ENCODE peak calls at places on chromosomes 13 and 19, in eight cellular contexts. One of them, this sample, is unnamed.

GRCh38 chr13:111139874-111140561 is 24.9 kb downstream of the ARHGEF7 start:
- DNase-seq in EL: no peak
- DNase-seq in kidney tubule cell: no peak
- DNase-seq in AG04449: no peak
- DNase-seq in activated CD4-positive, alpha-beta T cell treated with anti-CD3 and anti-CD28 coated beads, Interleukin-2, amount 10 ng/mL, durations not matched to agents 7 days and 5 days: no peak
- DNase-seq in CD4-positive, CD25-positive, alpha-beta regulatory T cell: no peak
- DNase-seq in activated T-cell treated with anti-CD3 and anti-CD28 coated beads for 48 hours: no peak
- DNase-seq in cardiac muscle cell: no peak
- DNase-seq in this sample: no peak

GRCh38 chr19:12670159-12670928 is 3.7 kb downstream of the WDR83 start:
- DNase-seq in kidney tubule cell: no peak
- DNase-seq in EL: no peak
- DNase-seq in activated T-cell treated with anti-CD3 and anti-CD28 coated beads for 48 hours: no peak
- DNase-seq in cardiac muscle cell: no peak
- DNase-seq in activated CD4-positive, alpha-beta T cell treated with anti-CD3 and anti-CD28 coated beads, Interleukin-2, amount 10 ng/mL, durations not matched to agents 7 days and 5 days: no peak
- DNase-seq in AG04449: no peak
- DNase-seq in CD4-positive, CD25-positive, alpha-beta regulatory T cell: no peak
- DNase-seq in this sample: no peak

GRCh38 chr13:20721454-20722357 is 18.2 kb downstream of the IL17D start:
- DNase-seq in kidney tubule cell: peak
- DNase-seq in activated T-cell treated with anti-CD3 and anti-CD28 coated beads for 48 hours: peak
- DNase-seq in EL: peak
- DNase-seq in cardiac muscle cell: peak
- DNase-seq in AG04449: no peak
- DNase-seq in activated CD4-positive, alpha-beta T cell treated with anti-CD3 and anti-CD28 coated beads, Interleukin-2, amount 10 ng/mL, durations not matched to agents 7 days and 5 days: no peak
- DNase-seq in CD4-positive, CD25-positive, alpha-beta regulatory T cell: no peak
- DNase-seq in this sample: peak

GRCh38 chr19:46288896-46289588 is 7.8 kb upstream of the HIF3A start:
- DNase-seq in activated T-cell treated with anti-CD3 and anti-CD28 coated beads for 48 hours: no peak
- DNase-seq in activated CD4-positive, alpha-beta T cell treated with anti-CD3 and anti-CD28 coated beads, Interleukin-2, amount 10 ng/mL, durations not matched to agents 7 days and 5 days: no peak
- DNase-seq in EL: peak
- DNase-seq in kidney tubule cell: peak
- DNase-seq in cardiac muscle cell: peak
- DNase-seq in AG04449: no peak
- DNase-seq in CD4-positive, CD25-positive, alpha-beta regulatory T cell: no peak
- DNase-seq in this sample: peak

GRCh38 chr13:113196970-113197737 is 11.3 kb downstream of the PCID2 start:
- DNase-seq in CD4-positive, CD25-positive, alpha-beta regulatory T cell: no peak
- DNase-seq in cardiac muscle cell: no peak
- DNase-seq in kidney tubule cell: no peak
- DNase-seq in AG04449: no peak
- DNase-seq in EL: no peak
- DNase-seq in activated T-cell treated with anti-CD3 and anti-CD28 coated beads for 48 hours: no peak
- DNase-seq in activated CD4-positive, alpha-beta T cell treated with anti-CD3 and anti-CD28 coated beads, Interleukin-2, amount 10 ng/mL, durations not matched to agents 7 days and 5 days: no peak
- DNase-seq in this sample: no peak

GRCh38 chr13:40588101-40588500 is 78.3 kb downstream of the FOXO1 start:
- DNase-seq in activated CD4-positive, alpha-beta T cell treated with anti-CD3 and anti-CD28 coated beads, Interleukin-2, amount 10 ng/mL, durations not matched to agents 7 days and 5 days: no peak
- DNase-seq in activated T-cell treated with anti-CD3 and anti-CD28 coated beads for 48 hours: no peak
- DNase-seq in kidney tubule cell: peak
- DNase-seq in AG04449: no peak
- DNase-seq in EL: no peak
- DNase-seq in CD4-positive, CD25-positive, alpha-beta regulatory T cell: no peak
- DNase-seq in cardiac muscle cell: no peak
- DNase-seq in this sample: no peak

GRCh38 chr13:88761145-88761544 is 1090.0 kb downstream of the SLITRK5 start:
- DNase-seq in kidney tubule cell: no peak
- DNase-seq in CD4-positive, CD25-positive, alpha-beta regulatory T cell: no peak
- DNase-seq in activated CD4-positive, alpha-beta T cell treated with anti-CD3 and anti-CD28 coated beads, Interleukin-2, amount 10 ng/mL, durations not matched to agents 7 days and 5 days: no peak
- DNase-seq in EL: no peak
- DNase-seq in AG04449: no peak
- DNase-seq in cardiac muscle cell: no peak
- DNase-seq in activated T-cell treated with anti-CD3 and anti-CD28 coated beads for 48 hours: no peak
- DNase-seq in this sample: no peak

GRCh38 chr19:48868196-48868886 is at the start of gene PLEKHA4:
- DNase-seq in activated T-cell treated with anti-CD3 and anti-CD28 coated beads for 48 hours: no peak
- DNase-seq in AG04449: no peak
- DNase-seq in CD4-positive, CD25-positive, alpha-beta regulatory T cell: no peak
- DNase-seq in activated CD4-positive, alpha-beta T cell treated with anti-CD3 and anti-CD28 coated beads, Interleukin-2, amount 10 ng/mL, durations not matched to agents 7 days and 5 days: no peak
- DNase-seq in cardiac muscle cell: no peak
- DNase-seq in EL: peak
- DNase-seq in kidney tubule cell: peak
- DNase-seq in this sample: peak

GRCh38 chr19:50803633-50804419 is 13.6 kb downstream of the ACP4 start:
- DNase-seq in activated CD4-positive, alpha-beta T cell treated with anti-CD3 and anti-CD28 coated beads, Interleukin-2, amount 10 ng/mL, durations not matched to agents 7 days and 5 days: peak
- DNase-seq in CD4-positive, CD25-positive, alpha-beta regulatory T cell: peak
- DNase-seq in activated T-cell treated with anti-CD3 and anti-CD28 coated beads for 48 hours: no peak
- DNase-seq in AG04449: no peak
- DNase-seq in EL: no peak
- DNase-seq in kidney tubule cell: peak
- DNase-seq in cardiac muscle cell: peak
- DNase-seq in this sample: no peak

GRCh38 chr19:12938536-12939291 is at the start of gene CALR:
- DNase-seq in AG04449: no peak
- DNase-seq in kidney tubule cell: peak
- DNase-seq in cardiac muscle cell: no peak
- DNase-seq in activated CD4-positive, alpha-beta T cell treated with anti-CD3 and anti-CD28 coated beads, Interleukin-2, amount 10 ng/mL, durations not matched to agents 7 days and 5 days: peak
- DNase-seq in activated T-cell treated with anti-CD3 and anti-CD28 coated beads for 48 hours: no peak
- DNase-seq in EL: peak
- DNase-seq in CD4-positive, CD25-positive, alpha-beta regulatory T cell: peak
- DNase-seq in this sample: peak

GRCh38 chr13:112102243-112102642 is 35.3 kb downstream of the SOX1 start:
- DNase-seq in activated CD4-positive, alpha-beta T cell treated with anti-CD3 and anti-CD28 coated beads, Interleukin-2, amount 10 ng/mL, durations not matched to agents 7 days and 5 days: no peak
- DNase-seq in AG04449: no peak
- DNase-seq in EL: no peak
- DNase-seq in kidney tubule cell: peak
- DNase-seq in cardiac muscle cell: peak
- DNase-seq in activated T-cell treated with anti-CD3 and anti-CD28 coated beads for 48 hours: no peak
- DNase-seq in CD4-positive, CD25-positive, alpha-beta regulatory T cell: no peak
- DNase-seq in this sample: no peak

GRCh38 chr19:39297931-39298634 is 1.9 kb downstream of the IFNL1 start:
- DNase-seq in AG04449: no peak
- DNase-seq in activated T-cell treated with anti-CD3 and anti-CD28 coated beads for 48 hours: peak
- DNase-seq in cardiac muscle cell: no peak
- DNase-seq in activated CD4-positive, alpha-beta T cell treated with anti-CD3 and anti-CD28 coated beads, Interleukin-2, amount 10 ng/mL, durations not matched to agents 7 days and 5 days: peak
- DNase-seq in kidney tubule cell: no peak
- DNase-seq in CD4-positive, CD25-positive, alpha-beta regulatory T cell: peak
- DNase-seq in EL: no peak
- DNase-seq in this sample: no peak

GRCh38 chr13:38979891-38980627 is 10.6 kb downstream of the STOML3 start:
- DNase-seq in CD4-positive, CD25-positive, alpha-beta regulatory T cell: no peak
- DNase-seq in kidney tubule cell: no peak
- DNase-seq in cardiac muscle cell: peak
- DNase-seq in activated CD4-positive, alpha-beta T cell treated with anti-CD3 and anti-CD28 coated beads, Interleukin-2, amount 10 ng/mL, durations not matched to agents 7 days and 5 days: no peak
- DNase-seq in AG04449: no peak
- DNase-seq in activated T-cell treated with anti-CD3 and anti-CD28 coated beads for 48 hours: no peak
- DNase-seq in EL: no peak
- DNase-seq in this sample: no peak

GRCh38 chr19:40570313-40571004 is 6.2 kb upstream of the SHKBP1 start:
- DNase-seq in EL: peak
- DNase-seq in AG04449: peak
- DNase-seq in activated T-cell treated with anti-CD3 and anti-CD28 coated beads for 48 hours: peak
- DNase-seq in CD4-positive, CD25-positive, alpha-beta regulatory T cell: peak
- DNase-seq in kidney tubule cell: peak
- DNase-seq in cardiac muscle cell: peak
- DNase-seq in activated CD4-positive, alpha-beta T cell treated with anti-CD3 and anti-CD28 coated beads, Interleukin-2, amount 10 ng/mL, durations not matched to agents 7 days and 5 days: peak
- DNase-seq in this sample: peak

GRCh38 chr19:33905937-33906577 is 109.4 kb downstream of the KCTD15 start:
- DNase-seq in cardiac muscle cell: peak
- DNase-seq in AG04449: no peak
- DNase-seq in activated CD4-positive, alpha-beta T cell treated with anti-CD3 and anti-CD28 coated beads, Interleukin-2, amount 10 ng/mL, durations not matched to agents 7 days and 5 days: no peak
- DNase-seq in CD4-positive, CD25-positive, alpha-beta regulatory T cell: no peak
- DNase-seq in activated T-cell treated with anti-CD3 and anti-CD28 coated beads for 48 hours: peak
- DNase-seq in EL: peak
- DNase-seq in kidney tubule cell: peak
- DNase-seq in this sample: peak

GRCh38 chr19:49746206-49746958 is 16.7 kb downstream of the TSKS start:
- DNase-seq in activated T-cell treated with anti-CD3 and anti-CD28 coated beads for 48 hours: peak
- DNase-seq in CD4-positive, CD25-positive, alpha-beta regulatory T cell: peak
- DNase-seq in AG04449: no peak
- DNase-seq in activated CD4-positive, alpha-beta T cell treated with anti-CD3 and anti-CD28 coated beads, Interleukin-2, amount 10 ng/mL, durations not matched to agents 7 days and 5 days: peak
- DNase-seq in cardiac muscle cell: no peak
- DNase-seq in kidney tubule cell: peak
- DNase-seq in EL: peak
- DNase-seq in this sample: no peak

GRCh38 chr13:39209731-39210633 is 171.7 kb downstream of the NHLRC3 start:
- DNase-seq in cardiac muscle cell: no peak
- DNase-seq in activated T-cell treated with anti-CD3 and anti-CD28 coated beads for 48 hours: no peak
- DNase-seq in kidney tubule cell: no peak
- DNase-seq in AG04449: peak
- DNase-seq in CD4-positive, CD25-positive, alpha-beta regulatory T cell: no peak
- DNase-seq in EL: peak
- DNase-seq in activated CD4-positive, alpha-beta T cell treated with anti-CD3 and anti-CD28 coated beads, Interleukin-2, amount 10 ng/mL, durations not matched to agents 7 days and 5 days: no peak
- DNase-seq in this sample: peak

GRCh38 chr13:108629353-108629752 is at the start of gene MYO16:
- DNase-seq in EL: no peak
- DNase-seq in kidney tubule cell: no peak
- DNase-seq in activated CD4-positive, alpha-beta T cell treated with anti-CD3 and anti-CD28 coated beads, Interleukin-2, amount 10 ng/mL, durations not matched to agents 7 days and 5 days: no peak
- DNase-seq in activated T-cell treated with anti-CD3 and anti-CD28 coated beads for 48 hours: no peak
- DNase-seq in CD4-positive, CD25-positive, alpha-beta regulatory T cell: no peak
- DNase-seq in AG04449: no peak
- DNase-seq in cardiac muscle cell: peak
- DNase-seq in this sample: no peak